ENCODE peak calls at places on chromosomes 3 and 15, in seven cellular contexts. D is neuronal stem cell; Z is NT2/D1; K is CD4-positive, alpha-beta memory T cell; A is right atrium auricular region; V is endothelial cell of umbilical vein; O is testis. T is an unnamed sample. For H3K27me3 and H3K4me1, the result is how much of the 10 kb centered on the place peaks cover.

GRCh38 chr3:13463618-13464400 is 16.3 kb upstream of the HDAC11 start:
- DNase-seq in Z (no peak), O (no peak), D (no peak), K (no peak), A (no peak), V (no peak), T (no peak)

GRCh38 chr3:188695251-188695650 is 476.5 kb upstream of the TPRG1 start:
- DNase-seq in A (no peak), O (no peak), V (peak), K (no peak), Z (no peak), D (no peak), T (no peak)

GRCh38 chr3:132488136-132488535 is 70.8 kb downstream of the DNAJC13 start:
- DNase-seq in D (no peak), A (no peak), O (no peak), V (peak), K (no peak), Z (no peak), T (no peak)

GRCh38 chr3:156498307-156498706 is 56.6 kb downstream of the SSR3 start:
- DNase-seq in O (no peak), K (no peak), D (no peak), V (no peak), Z (no peak), A (no peak), T (no peak)

GRCh38 chr15:77418341-77419049 is 1.4 kb downstream of the PEAK1 start:
- DNase-seq in K (no peak), O (no peak), V (peak), Z (no peak), A (no peak), D (no peak), T (no peak)

GRCh38 chr3:182795383-182795782 is 2.1 kb downstream of the ATP11B start:
- DNase-seq in D (no peak), A (no peak), O (no peak), Z (no peak), V (no peak), K (peak), T (peak)

GRCh38 chr3:128845695-128846491 is 33.5 kb upstream of the ACAD9 start:
- DNase-seq in Z (peak), K (peak), A (peak), O (peak), V (peak), D (peak), T (peak)

GRCh38 chr15:74396445-74397238 is 29.2 kb upstream of the CYP11A1 start:
- DNase-seq in V (no peak), O (no peak), D (no peak), A (no peak), Z (no peak), K (no peak), T (no peak)

GRCh38 chr15:86837631-86838030 is 758.0 kb downstream of the AGBL1 start:
- DNase-seq in D (no peak), O (no peak), Z (peak), K (no peak), V (no peak), A (no peak), T (no peak)

GRCh38 chr15:34335176-34335575 is 2.4 kb downstream of the SLC12A6 start:
- DNase-seq in V (peak), A (no peak), Z (no peak), O (no peak), D (no peak), K (no peak), T (no peak)

GRCh38 chr3:50192689-50193141 is 1.3 kb downstream of the GNAT1 start:
- DNase-seq in O (peak), D (peak), K (peak), A (peak), Z (peak), V (peak), T (peak)

GRCh38 chr3:152910966-152911365 is 76.0 kb downstream of the P2RY1 start:
- DNase-seq in K (no peak), A (no peak), O (no peak), D (no peak), Z (no peak), V (no peak), T (no peak)

GRCh38 chr15:89458440-89458839 is 37.9 kb downstream of the RHCG start:
- DNase-seq in A (no peak), D (no peak), O (no peak), K (no peak), Z (no peak), V (no peak), T (no peak)
- H3K27me3 ChIP-seq in A (under half), D (under half), O (under half), K (under half), Z (half or more), V (under half), T (under half)

GRCh38 chr3:57809609-57809968 is 53.5 kb downstream of the SLMAP start:
- DNase-seq in D (no peak), K (no peak), A (no peak), Z (no peak), O (no peak), V (no peak), T (no peak)

GRCh38 chr3:57803647-57804081 is 47.6 kb downstream of the SLMAP start:
- DNase-seq in K (peak), D (no peak), Z (peak), V (peak), A (no peak), O (no peak), T (no peak)

GRCh38 chr3:57805674-57806073 is 49.6 kb downstream of the SLMAP start:
- DNase-seq in V (peak), O (no peak), D (no peak), A (no peak), K (no peak), Z (peak), T (no peak)

GRCh38 chr3:57808961-57809608 is 53.0 kb downstream of the SLMAP start:
- DNase-seq in V (no peak), D (no peak), K (no peak), Z (no peak), O (no peak), A (no peak), T (no peak)

DNA sequence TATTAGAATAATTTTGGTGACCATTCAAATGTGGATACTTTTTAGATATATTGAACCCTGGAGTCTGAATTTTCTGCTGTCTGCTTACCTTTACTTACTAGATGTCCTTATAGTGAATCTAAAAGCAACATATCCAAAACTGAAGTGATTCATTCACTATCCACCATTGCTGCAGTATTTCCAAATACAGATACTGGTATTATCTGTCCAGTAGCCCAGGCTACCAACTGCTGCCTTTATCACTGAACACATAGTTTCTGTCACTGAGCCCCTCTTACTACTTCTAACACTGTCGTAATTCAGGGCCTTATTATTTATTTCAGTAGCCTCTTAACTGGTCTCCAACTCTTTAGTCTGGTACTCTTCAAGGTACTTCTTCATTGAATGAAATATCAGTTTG is 49.2 kb downstream of the SLMAP start:
- DNase-seq in K (no peak), A (no peak), O (no peak), Z (no peak), D (no peak), V (no peak), T (no peak)
- H3K4me1 ChIP-seq in K (under half), A (under half), O (under half), Z (under half), D (under half), V (under half), T (under half)

GRCh38 chr3:123618076-123618703 is 33.3 kb upstream of the HACD2 start:
- DNase-seq in D (no peak), Z (no peak), K (no peak), A (no peak), V (no peak), O (no peak), T (no peak)
- H3K4me3 ChIP-seq in D (no peak), Z (no peak), K (no peak), A (peak), V (no peak), O (no peak), T (no peak)

GRCh38 chr15:89363133-89363532 is 28.5 kb upstream of the POLG start:
- DNase-seq in K (no peak), Z (no peak), A (no peak), O (no peak), D (no peak), V (no peak), T (no peak)
- H3K27me3 ChIP-seq in K (half or more), Z (half or more), A (under half), O (under half), D (half or more), V (half or more), T (half or more)

GRCh38 chr3:4732974-4733373 is 239.8 kb downstream of the ITPR1 start:
- DNase-seq in K (no peak), V (no peak), O (no peak), Z (no peak), A (no peak), D (no peak), T (no peak)
- H3K4me1 ChIP-seq in K (under half), V (under half), O (under half), Z (under half), A (under half), D (under half), T (under half)

DNA sequence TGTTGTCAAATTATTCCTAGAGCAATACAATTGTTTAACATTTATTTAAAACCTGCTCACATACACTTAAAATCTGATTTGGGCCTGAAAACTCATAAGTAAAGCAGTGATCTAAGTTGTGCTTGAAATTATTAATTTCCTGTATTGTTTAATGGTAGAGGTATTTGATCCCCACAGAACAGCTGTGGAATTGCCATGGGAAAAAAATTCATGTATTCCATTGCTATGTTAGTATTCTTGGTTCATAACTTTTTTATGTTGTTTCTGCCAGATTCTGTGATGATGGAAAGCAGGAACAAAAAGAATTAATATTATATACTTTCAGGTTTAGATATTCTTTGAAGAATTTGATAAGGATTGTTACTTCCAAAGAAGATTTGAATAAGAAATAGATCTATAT is 831.5 kb upstream of the NR2F2 start:
- DNase-seq in O (no peak), D (no peak), Z (no peak), V (peak), A (no peak), K (no peak), T (no peak)
- H3K4me3 ChIP-seq in O (no peak), D (no peak), Z (no peak), V (no peak), A (no peak), K (no peak), T (no peak)

GRCh38 chr15:39404767-39405173 is 176.1 kb upstream of the THBS1 start:
- DNase-seq in O (no peak), Z (no peak), D (no peak), A (peak), K (no peak), V (no peak), T (no peak)
- H3K27me3 ChIP-seq in O (under half), Z (under half), D (under half), A (under half), K (under half), V (under half), T (under half)

GRCh38 chr3:39181408-39182335 is 10.7 kb downstream of the XIRP1 start:
- DNase-seq in O (no peak), Z (no peak), V (no peak), D (no peak), A (no peak), K (no peak), T (no peak)

GRCh38 chr3:39180546-39181346 is 11.6 kb downstream of the XIRP1 start:
- DNase-seq in K (peak), Z (peak), A (peak), D (peak), V (peak), O (peak), T (peak)

GRCh38 chr3:39177708-39178332 is 14.6 kb downstream of the XIRP1 start:
- DNase-seq in A (peak), K (peak), O (peak), D (no peak), Z (peak), V (peak), T (peak)

GRCh38 chr3:39178553-39178952 is 13.8 kb downstream of the XIRP1 start:
- DNase-seq in V (peak), D (no peak), Z (no peak), A (no peak), K (no peak), O (no peak), T (no peak)

GRCh38 chr3:39180183-39180545 is 12.2 kb downstream of the XIRP1 start:
- DNase-seq in A (no peak), Z (no peak), D (no peak), K (no peak), V (no peak), O (no peak), T (no peak)
- H3K4me1 ChIP-seq in A (under half), Z (under half), D (under half), K (under half), V (under half), O (under half), T (under half)

GRCh38 chr3:134392336-134392983 is 18.2 kb upstream of the AMOTL2 start:
- DNase-seq in O (peak), V (peak), D (no peak), Z (no peak), A (peak), K (no peak), T (no peak)
- H3K4me3 ChIP-seq in O (no peak), V (no peak), D (no peak), Z (no peak), A (no peak), K (no peak), T (no peak)

GRCh38 chr3:39980781-39981180 is 171.4 kb downstream of the MYRIP start:
- DNase-seq in K (no peak), V (no peak), Z (no peak), O (no peak), A (no peak), D (no peak), T (no peak)

GRCh38 chr3:39981547-39982184 is 172.3 kb downstream of the MYRIP start:
- DNase-seq in Z (no peak), D (no peak), O (no peak), V (peak), A (no peak), K (no peak), T (no peak)

GRCh38 chr3:39978293-39978692 is 168.9 kb downstream of the MYRIP start:
- DNase-seq in D (no peak), O (no peak), K (no peak), V (peak), Z (no peak), A (no peak), T (no peak)

GRCh38 chr3:39980021-39980420 is 170.6 kb downstream of the MYRIP start:
- DNase-seq in O (no peak), V (no peak), A (no peak), K (no peak), Z (no peak), D (no peak), T (no peak)

DNA sequence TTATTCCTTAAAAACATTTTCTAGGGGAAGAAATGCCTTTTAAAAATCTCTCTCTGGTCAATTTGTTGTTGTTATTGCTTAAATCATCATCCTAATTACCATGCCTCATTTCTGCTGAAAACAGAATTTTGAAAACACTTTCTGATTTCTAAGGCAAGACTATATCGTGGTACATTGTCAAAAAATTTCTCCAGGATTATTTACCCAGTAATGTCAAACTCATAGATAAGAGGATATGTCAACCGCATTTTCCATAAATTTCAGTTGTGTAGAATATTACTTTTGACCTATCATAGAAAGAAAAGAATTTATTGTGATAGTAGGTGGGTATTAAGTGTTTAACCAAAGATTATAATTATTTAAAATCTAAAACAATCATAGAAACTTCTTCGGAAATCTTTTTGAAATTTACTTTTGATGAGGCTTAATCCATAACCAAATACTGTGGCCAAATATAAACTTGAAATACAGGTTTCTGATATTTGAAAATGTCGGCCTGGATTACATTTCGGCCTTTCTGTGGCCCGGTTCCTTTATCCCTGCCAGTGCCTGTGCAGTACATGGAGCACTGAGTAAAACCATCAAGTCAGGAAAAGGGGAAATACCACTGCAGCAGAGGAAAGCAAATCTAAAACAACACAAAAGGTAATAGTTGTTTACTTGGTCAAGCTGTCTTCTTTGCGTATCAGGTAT is 173.4 kb downstream of the MYRIP start:
- DNase-seq in O (no peak), A (no peak), V (no peak), D (no peak), K (no peak), Z (no peak), T (no peak)
- H3K27me3 ChIP-seq in O (under half), A (under half), V (under half), D (under half), K (under half), Z (under half), T (under half)

T was measured in effector memory CD4-positive, alpha-beta T cell.